ENCODE peak calls at places on chromosomes 5 and 9, in eight cellular contexts. L is neuronal stem cell; Y is stimulated activated CD8-positive, alpha-beta memory T cell treated with anti-CD3 and anti-CD28 coated beads, Interleukin-2, amount 100 ng/mL, for 48 hours; D is AML-193; E is RPMI7951; T is NAMALWA; M is amniotic stem cell; B is AG09319. O is an unnamed sample.

GRCh38 chr5:133048993-133049725 is 2.7 kb upstream of the HSPA4 start:
- DNase-seq in M (peak), D (no peak), Y (no peak), E (no peak), B (no peak), T (no peak), L (no peak), O (no peak)

GRCh38 chr9:126233913-126234525 is 92.6 kb upstream of the MVB12B start:
- DNase-seq in Y (no peak), T (no peak), M (no peak), D (no peak), B (no peak), E (no peak), L (no peak), O (no peak)

GRCh38 chr5:168654225-168654624 is 75.1 kb upstream of the PANK3 start:
- DNase-seq in T (no peak), B (peak), D (no peak), M (no peak), L (peak), E (peak), Y (no peak), O (no peak)

GRCh38 chr9:811101-811531 is 30.4 kb upstream of the DMRT1 start:
- DNase-seq in T (no peak), B (no peak), Y (no peak), E (no peak), D (no peak), L (no peak), M (no peak), O (no peak)

GRCh38 chr5:166117744-166118072 is 2173.7 kb upstream of the WWC1 start:
- DNase-seq in L (no peak), E (no peak), D (no peak), M (no peak), B (no peak), Y (no peak), T (no peak), O (no peak)

GRCh38 chr9:129336601-129337286 is 158.7 kb upstream of the IER5L start:
- DNase-seq in M (no peak), L (no peak), Y (no peak), T (peak), E (peak), D (no peak), B (no peak), O (no peak)

GRCh38 chr5:113274836-113275414 is 159.9 kb downstream of the TSSK1B start:
- DNase-seq in D (no peak), Y (no peak), T (no peak), M (no peak), E (peak), L (peak), B (no peak), O (no peak)

GRCh38 chr9:37471942-37472679 is 6.9 kb upstream of the ZBTB5 start:
- DNase-seq in E (peak), M (peak), T (no peak), B (peak), Y (no peak), D (no peak), L (peak), O (no peak)

GRCh38 chr5:40221796-40222195 is 457.9 kb upstream of the PTGER4 start:
- DNase-seq in L (no peak), E (peak), Y (no peak), B (no peak), T (no peak), M (peak), D (no peak), O (no peak)

GRCh38 chr5:4653475-4653874 is 486.7 kb upstream of the ADAMTS16 start:
- DNase-seq in B (no peak), E (no peak), M (no peak), L (no peak), Y (no peak), D (no peak), T (no peak), O (no peak)

GRCh38 chr5:180803181-180804128 is 849 bp upstream of the MGAT1 start:
- DNase-seq in M (no peak), B (no peak), T (peak), E (no peak), L (peak), Y (peak), D (peak), O (no peak)

GRCh38 chr9:18331808-18332209 is 142.1 kb upstream of the ADAMTSL1 start:
- DNase-seq in D (no peak), L (no peak), E (peak), B (no peak), Y (no peak), M (no peak), T (no peak), O (no peak)

GRCh38 chr5:40652441-40653220 is 27.1 kb upstream of the PTGER4 start:
- DNase-seq in B (no peak), E (no peak), L (no peak), T (peak), D (no peak), M (no peak), Y (no peak), O (no peak)

GRCh38 chr9:86099695-86100364 is 472 bp upstream of the GOLM1 start:
- DNase-seq in E (peak), M (peak), Y (no peak), D (no peak), B (no peak), L (peak), T (no peak), O (no peak)

GRCh38 chr9:101977614-101978210 is 239.3 kb upstream of the GRIN3A start:
- DNase-seq in D (peak), E (peak), L (no peak), M (no peak), B (no peak), T (peak), Y (no peak), O (no peak)

GRCh38 chr5:173315495-173316352 is 12.5 kb downstream of the STC2 start:
- DNase-seq in T (peak), D (no peak), E (peak), L (no peak), Y (no peak), B (no peak), M (no peak), O (no peak)

GRCh38 chr9:21030389-21031035 is 928 bp downstream of the HACD4 start:
- DNase-seq in D (peak), E (peak), T (peak), M (no peak), L (no peak), B (peak), Y (no peak), O (no peak)

GRCh38 chr5:171367424-171368370 is 20.0 kb upstream of the NPM1 start:
- DNase-seq in B (no peak), T (no peak), Y (no peak), M (no peak), L (no peak), E (peak), D (peak), O (no peak)

GRCh38 chr9:129359871-129360536 is 181.9 kb upstream of the IER5L start:
- DNase-seq in E (no peak), B (no peak), T (no peak), L (no peak), Y (no peak), D (no peak), M (no peak), O (no peak)

GRCh38 chr5:10705736-10706135 is 55.3 kb downstream of the DAP start:
- DNase-seq in Y (no peak), B (no peak), T (no peak), M (no peak), L (no peak), E (no peak), D (no peak), O (no peak)

GRCh38 chr5:163978897-163979296 is 473.5 kb downstream of the MAT2B start:
- DNase-seq in L (no peak), B (no peak), Y (no peak), M (no peak), E (no peak), T (peak), D (no peak), O (no peak)

GRCh38 chr9:5421163-5421562 is 16.6 kb downstream of the PLGRKT start:
- DNase-seq in M (no peak), Y (no peak), B (no peak), L (no peak), D (no peak), E (no peak), T (no peak), O (no peak)

GRCh38 chr5:170861855-170862766 is at the start of gene RANBP17:
- DNase-seq in D (no peak), L (peak), E (peak), M (peak), B (no peak), Y (no peak), T (no peak), O (peak)

GRCh38 chr5:142391031-142391872 is 66.4 kb upstream of the SPRY4 start:
- DNase-seq in L (no peak), D (no peak), T (no peak), B (no peak), Y (no peak), E (no peak), M (no peak), O (no peak)

GRCh38 chr9:127938298-127938690 is 640 bp upstream of the DPM2 start:
- DNase-seq in Y (no peak), L (no peak), B (no peak), D (no peak), E (no peak), M (no peak), T (no peak), O (no peak)

GRCh38 chr5:102811962-102812361 is 56.9 kb downstream of the PAM start:
- DNase-seq in D (no peak), B (no peak), M (no peak), L (no peak), Y (no peak), T (no peak), E (peak), O (no peak)

GRCh38 chr9:124373851-124374250 is 41.4 kb downstream of the PSMB7 start:
- DNase-seq in Y (no peak), L (no peak), B (no peak), M (no peak), D (no peak), E (no peak), T (no peak), O (no peak)

GRCh38 chr9:33750307-33750838 is 45.0 kb upstream of the PRSS3 start:
- DNase-seq in M (no peak), B (no peak), L (no peak), T (no peak), E (peak), D (no peak), Y (no peak), O (no peak)

GRCh38 chr9:127489471-127490115 is 38.3 kb downstream of the LRSAM1 start:
- DNase-seq in B (no peak), Y (no peak), E (no peak), D (no peak), M (no peak), L (peak), T (no peak), O (no peak)

GRCh38 chr5:123193176-123193575 is 104.1 kb downstream of the PRDM6 start:
- DNase-seq in Y (no peak), L (no peak), B (no peak), T (no peak), E (no peak), D (no peak), M (no peak), O (no peak)

O was measured in D721Med.